ENCODE peak calls at places on chromosome 20, in four cellular contexts. W, C, Z and K are unnamed samples.

GRCh38 chr20:33552519-33552918 is 62.6 kb downstream of the CBFA2T2 start:
- DNase-seq in W (no peak), C (no peak), Z (no peak), K (no peak)

GRCh38 chr20:51536116-51537069 is 6.1 kb downstream of the NFATC2 start:
- DNase-seq in W (no peak), C (no peak), Z (no peak), K (no peak)

GRCh38 chr20:48849779-48850178 is 22.0 kb upstream of the PREX1 start:
- DNase-seq in W (no peak), C (no peak), Z (no peak), K (no peak)

GRCh38 chr20:43123180-43123579 is 66.5 kb downstream of the PTPRT start:
- DNase-seq in W (no peak), C (no peak), Z (no peak), K (no peak)

GRCh38 chr20:54869765-54870164 is 394.4 kb downstream of the DOK5 start:
- DNase-seq in W (no peak), C (no peak), Z (no peak), K (no peak)

GRCh38 chr20:34364013-34364382 is 925 bp downstream of the ITCH start:
- DNase-seq in W (no peak), C (no peak), Z (no peak), K (no peak)

GRCh38 chr20:48308232-48308781 is 519.5 kb downstream of the PREX1 start:
- DNase-seq in W (no peak), C (peak), Z (no peak), K (no peak)

GRCh38 chr20:59829415-59830106 is 103.9 kb downstream of the SYCP2 start:
- DNase-seq in W (no peak), C (no peak), Z (no peak), K (peak)

GRCh38 chr20:31602779-31603441 is 2.2 kb upstream of the ID1 start:
- DNase-seq in W (peak), C (no peak), Z (peak), K (no peak)

GRCh38 chr20:31684153-31685003 is 38.3 kb downstream of the BCL2L1 start:
- DNase-seq in W (no peak), C (no peak), Z (no peak), K (no peak)

GRCh38 chr20:57493091-57493615 is 31.8 kb downstream of the CTCFL start:
- DNase-seq in W (no peak), C (no peak), Z (no peak), K (no peak)

GRCh38 chr20:51531141-51531710 is 11.3 kb downstream of the NFATC2 start:
- DNase-seq in W (no peak), C (no peak), Z (no peak), K (no peak)

GRCh38 chr20:37282558-37282957 is 6.9 kb upstream of the MANBAL start:
- DNase-seq in W (no peak), C (no peak), Z (no peak), K (no peak)
- TF ChIP-seq TCF12 in W (no peak), C (no peak), Z (no peak), K (no peak)

GRCh38 chr20:19301142-19301541 is 88.7 kb downstream of the SLC24A3 start:
- DNase-seq in W (no peak), C (no peak), Z (no peak), K (no peak)
- TF ChIP-seq TCF12 in W (no peak), C (no peak), Z (no peak), K (no peak)

DNA sequence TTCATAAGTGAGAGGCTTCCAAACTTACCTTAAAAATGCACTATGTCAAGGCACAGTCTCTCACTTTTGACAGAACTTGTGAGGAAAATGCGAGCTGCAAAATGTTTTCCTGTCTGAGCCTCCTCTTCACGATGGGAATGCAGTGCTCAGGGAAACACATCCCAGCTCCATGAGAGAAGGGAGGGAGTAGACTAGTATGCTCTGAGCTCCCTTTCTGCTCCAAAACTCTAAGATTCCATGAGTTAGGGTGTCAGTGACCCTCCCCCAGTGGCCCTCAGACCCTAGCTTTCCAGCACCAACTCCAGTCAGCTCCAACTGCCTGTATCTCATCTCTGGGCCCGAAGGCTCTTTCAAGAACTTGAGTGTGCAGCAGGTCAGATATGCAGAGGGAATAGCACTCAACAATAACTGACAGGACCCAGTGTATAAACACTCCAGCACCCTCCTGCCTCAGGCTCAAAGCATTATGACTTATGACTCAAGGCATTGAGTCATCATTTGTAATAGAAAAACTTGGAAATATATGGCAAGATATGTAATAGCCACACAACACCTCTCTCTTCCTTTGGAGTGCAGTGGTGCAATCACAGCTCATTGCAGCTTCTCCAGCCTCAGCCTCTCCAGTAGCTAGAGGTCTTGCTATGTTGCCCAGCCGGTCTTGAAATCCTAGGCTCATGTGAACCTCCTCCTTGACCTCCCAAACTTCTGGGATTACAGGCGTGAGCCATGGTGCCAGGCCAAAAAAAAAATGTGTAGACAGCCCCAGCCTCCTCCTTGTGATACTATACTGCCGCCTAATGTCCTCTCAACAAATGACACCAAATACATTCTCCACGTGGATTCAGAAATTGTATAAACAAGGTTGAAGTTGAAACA is 16.7 kb upstream of the ENTPD6 start:
- DNase-seq in W (no peak), C (peak), Z (peak), K (peak)
- TF ChIP-seq TCF12 in W (no peak), C (peak), Z (no peak), K (no peak)

DNA sequence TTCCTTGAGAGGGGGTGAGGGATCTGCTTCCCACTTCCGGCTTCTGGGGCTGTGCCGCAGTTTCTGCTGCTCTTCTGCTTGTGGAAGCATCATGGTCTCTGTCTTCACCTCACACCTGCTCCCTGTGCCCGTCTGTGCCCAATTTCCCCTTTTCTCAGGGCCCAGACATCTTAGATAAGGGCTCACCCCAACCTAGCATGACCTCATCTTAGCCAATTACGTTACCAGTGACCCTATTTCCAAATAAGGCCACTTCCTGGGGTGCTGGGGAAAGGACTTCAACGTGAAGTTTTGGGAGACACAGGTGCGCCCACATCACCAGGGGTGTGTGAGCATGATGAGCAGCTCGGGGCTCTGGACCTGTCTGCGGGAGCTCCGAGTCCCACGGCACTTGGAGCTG is 20.7 kb upstream of the RBBP8NL start:
- DNase-seq in W (no peak), C (no peak), Z (no peak), K (no peak)
- TF ChIP-seq TCF12 in W (no peak), C (no peak), Z (no peak), K (no peak)

GRCh38 chr20:40628877-40629276 is 60.2 kb downstream of the MAFB start:
- DNase-seq in W (no peak), C (no peak), Z (no peak), K (no peak)
- TF ChIP-seq TCF12 in W (no peak), C (no peak), Z (no peak), K (no peak)

DNA sequence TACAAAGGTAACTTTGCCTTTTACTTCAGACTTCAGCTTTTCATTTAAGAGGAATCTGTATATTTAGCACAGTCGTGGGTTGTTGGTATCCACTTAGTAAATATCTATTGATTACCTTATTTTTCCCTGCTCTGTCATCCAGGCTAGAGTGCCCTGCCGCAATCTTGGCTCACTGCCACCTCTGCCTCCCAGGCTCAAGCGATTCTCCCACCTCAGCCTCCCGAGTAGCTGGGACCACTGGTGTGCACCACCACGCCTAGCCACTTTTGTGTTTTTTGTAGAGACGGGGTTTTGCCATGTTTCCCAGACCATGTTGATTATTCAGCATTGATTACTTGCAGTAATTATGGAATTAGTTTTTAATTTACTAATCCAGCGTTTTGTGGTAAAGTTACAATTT is 41.3 kb downstream of the MACROD2 start:
- DNase-seq in W (no peak), C (no peak), Z (no peak), K (no peak)
- TF ChIP-seq TCF12 in W (no peak), C (no peak), Z (no peak), K (no peak)

DNA sequence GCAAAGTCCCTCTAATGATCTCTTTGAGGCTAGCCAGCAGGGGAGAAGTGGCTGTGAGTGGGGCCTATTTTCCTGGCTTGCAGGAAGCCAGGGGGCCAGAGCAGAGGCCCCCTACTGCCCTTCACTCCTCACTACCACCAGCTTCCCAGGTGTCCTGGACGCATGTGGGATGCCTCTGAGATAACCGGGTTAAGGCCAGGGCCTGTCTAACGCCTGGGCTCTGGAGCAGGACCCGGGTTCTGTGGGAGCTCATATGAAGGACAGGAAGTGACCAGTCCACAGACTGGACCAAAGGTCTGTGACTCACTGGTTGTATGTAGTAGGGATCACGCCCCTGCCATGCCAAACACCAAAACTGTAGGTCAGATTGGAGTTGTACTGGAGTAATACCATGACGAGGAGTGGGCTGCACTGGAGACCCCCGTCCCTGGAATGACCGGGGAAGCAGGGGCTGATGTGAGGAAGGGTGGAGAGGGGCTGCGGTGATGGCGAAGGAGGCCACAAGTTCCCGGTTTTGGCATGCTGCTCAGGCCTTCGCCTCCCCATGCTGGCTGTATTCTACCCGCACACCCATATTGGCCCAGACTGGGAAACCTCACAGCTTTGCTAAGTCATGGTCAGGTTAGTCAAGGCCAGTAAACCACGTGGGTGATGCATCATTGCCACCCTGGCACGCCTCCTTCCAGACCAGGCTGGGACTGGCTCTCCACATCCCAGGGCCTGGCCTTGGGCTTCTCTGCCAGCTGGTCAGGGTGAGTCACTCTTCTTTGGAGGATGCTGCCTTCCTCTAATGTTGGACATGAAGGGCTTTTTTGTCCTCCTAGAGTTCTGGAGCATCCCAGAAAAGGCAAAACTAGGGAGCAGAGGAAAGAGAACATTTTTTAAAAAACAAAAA is 54.0 kb downstream of the PCNA start:
- DNase-seq in W (no peak), C (no peak), Z (peak), K (no peak)
- TF ChIP-seq TCF12 in W (no peak), C (peak), Z (no peak), K (no peak)

DNA sequence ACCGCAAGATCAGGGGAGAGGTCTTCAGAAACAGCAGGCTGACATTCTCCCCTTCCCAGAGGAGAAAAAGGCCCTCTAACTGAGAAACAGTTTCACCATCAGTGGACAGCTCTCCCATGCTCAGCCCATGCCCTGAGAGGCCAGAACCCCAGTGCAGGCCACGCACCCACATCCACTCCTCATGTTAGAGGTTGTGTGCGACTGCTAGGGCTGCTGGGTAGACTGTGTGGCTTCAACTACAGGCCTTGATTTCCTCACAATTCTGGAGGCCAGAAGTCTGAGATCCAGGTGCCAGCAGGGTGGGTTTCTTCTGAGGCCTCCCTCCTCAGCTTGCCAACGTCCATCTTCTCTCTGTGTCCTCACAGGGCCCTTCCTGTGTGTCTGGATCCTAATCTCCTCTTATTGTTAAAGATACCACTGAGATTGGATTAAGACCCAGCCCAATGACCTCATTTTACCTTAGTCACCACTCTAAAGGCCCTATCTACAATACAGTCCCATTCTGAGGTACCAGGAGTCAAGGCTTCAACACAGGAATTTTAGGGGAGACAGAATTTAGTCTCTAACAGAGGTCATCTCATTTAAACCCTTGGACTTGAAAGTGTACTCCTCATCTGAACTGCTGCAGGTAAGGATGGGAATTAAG is 67.7 kb upstream of the CD93 start:
- DNase-seq in W (no peak), C (no peak), Z (no peak), K (no peak)
- TF ChIP-seq TCF12 in W (no peak), C (no peak), Z (no peak), K (no peak)

GRCh38 chr20:50301712-50302111 is 111.1 kb downstream of the CEBPB start:
- DNase-seq in W (no peak), C (no peak), Z (no peak), K (no peak)

GRCh38 chr20:50297498-50298348 is 107.1 kb downstream of the CEBPB start:
- DNase-seq in W (no peak), C (no peak), Z (no peak), K (no peak)

GRCh38 chr20:50301165-50301564 is 110.5 kb downstream of the CEBPB start:
- DNase-seq in W (no peak), C (no peak), Z (no peak), K (no peak)

GRCh38 chr20:50298554-50299324 is 108.1 kb downstream of the CEBPB start:
- DNase-seq in W (no peak), C (no peak), Z (no peak), K (no peak)

GRCh38 chr20:50299325-50299629 is 108.6 kb downstream of the CEBPB start:
- DNase-seq in W (no peak), C (no peak), Z (no peak), K (no peak)
- TF ChIP-seq TCF12 in W (no peak), C (no peak), Z (no peak), K (no peak)